ENCODE peak calls at places on chromosomes 6 and 20, in eight cellular contexts. W is T follicular helper cell; S is stromal cell of bone marrow; B is NCI-H1694; M is CD4-positive, alpha-beta memory T cell; I is glutamatergic neuron; U is central memory CD8-positive, alpha-beta T cell; K is AG04450. D is an unnamed sample.

GRCh38 chr6:4647414-4648365 is 128.5 kb upstream of the CDYL start:
- DNase-seq in W (no peak), S (peak), B (no peak), M (no peak), I (peak), U (no peak), K (peak), D (peak)

GRCh38 chr20:23668477-23668951 is 20.3 kb downstream of the CST4 start:
- DNase-seq in W (no peak), S (no peak), B (peak), M (peak), I (peak), U (no peak), K (no peak), D (peak)

GRCh38 chr20:13006825-13007224 is 1.9 kb upstream of the SPTLC3 start:
- DNase-seq in W (no peak), S (peak), B (no peak), M (no peak), I (no peak), U (no peak), K (peak), D (no peak)

GRCh38 chr6:169825558-169826225 is 74.3 kb downstream of the ERMARD start:
- DNase-seq in W (no peak), S (no peak), B (no peak), M (no peak), I (no peak), U (no peak), K (no peak), D (no peak)

GRCh38 chr20:34268851-34269668 is 27.8 kb downstream of the ASIP start:
- DNase-seq in W (no peak), S (no peak), B (no peak), M (peak), I (peak), U (no peak), K (no peak), D (no peak)

GRCh38 chr20:43316271-43316670 is 126.6 kb upstream of the PTPRT start:
- DNase-seq in W (no peak), S (no peak), B (no peak), M (no peak), I (no peak), U (no peak), K (no peak), D (no peak)

GRCh38 chr20:22353586-22353985 is 230.8 kb downstream of the FOXA2 start:
- DNase-seq in W (no peak), S (no peak), B (no peak), M (no peak), I (no peak), U (no peak), K (no peak), D (no peak)

GRCh38 chr6:100288311-100288710 is 176.4 kb downstream of the SIM1 start:
- DNase-seq in W (no peak), S (no peak), B (no peak), M (no peak), I (no peak), U (no peak), K (no peak), D (no peak)

GRCh38 chr6:15317934-15318902 is 72.3 kb downstream of the JARID2 start:
- DNase-seq in W (no peak), S (no peak), B (no peak), M (no peak), I (no peak), U (no peak), K (no peak), D (no peak)

GRCh38 chr6:5865492-5866031 is 141.2 kb downstream of the NRN1 start:
- DNase-seq in W (no peak), S (no peak), B (no peak), M (no peak), I (no peak), U (no peak), K (no peak), D (no peak)

GRCh38 chr6:158233214-158233795 is 65.2 kb downstream of the GTF2H5 start:
- DNase-seq in W (no peak), S (no peak), B (no peak), M (no peak), I (peak), U (no peak), K (no peak), D (peak)

GRCh38 chr6:161444464-161444863 is 170.6 kb upstream of the AGPAT4 start:
- DNase-seq in W (no peak), S (no peak), B (no peak), M (no peak), I (peak), U (no peak), K (no peak), D (no peak)

GRCh38 chr6:17237246-17237645 is 43.9 kb upstream of the RBM24 start:
- DNase-seq in W (no peak), S (no peak), B (no peak), M (no peak), I (no peak), U (no peak), K (no peak), D (no peak)

GRCh38 chr6:144302701-144303351 is 17.7 kb downstream of the UTRN start:
- DNase-seq in W (no peak), S (no peak), B (no peak), M (no peak), I (no peak), U (no peak), K (no peak), D (no peak)

GRCh38 chr6:93786474-93787330 is 367.3 kb upstream of the EPHA7 start:
- DNase-seq in W (no peak), S (no peak), B (no peak), M (no peak), I (peak), U (no peak), K (no peak), D (peak)

GRCh38 chr6:165987483-165988305 is 180.0 kb downstream of the TBXT start:
- DNase-seq in W (no peak), S (peak), B (no peak), M (no peak), I (peak), U (no peak), K (peak), D (no peak)

GRCh38 chr6:121310495-121310894 is 23.8 kb downstream of the TBC1D32 start:
- DNase-seq in W (no peak), S (no peak), B (no peak), M (no peak), I (no peak), U (no peak), K (no peak), D (no peak)

GRCh38 chr20:36629719-36630340 is 16.2 kb downstream of the SLA2 start:
- DNase-seq in W (no peak), S (no peak), B (no peak), M (peak), I (no peak), U (no peak), K (no peak), D (no peak)

GRCh38 chr6:30211899-30212298 is 1.3 kb downstream of the TRIM26 start:
- DNase-seq in W (no peak), S (no peak), B (no peak), M (no peak), I (no peak), U (no peak), K (no peak), D (no peak)

GRCh38 chr20:9342651-9343050 is 171.7 kb upstream of the LAMP5 start:
- DNase-seq in W (no peak), S (no peak), B (no peak), M (no peak), I (no peak), U (no peak), K (no peak), D (no peak)

GRCh38 chr6:28501259-28501658 is 14.3 kb downstream of the GPX6 start:
- DNase-seq in W (no peak), S (no peak), B (no peak), M (no peak), I (no peak), U (no peak), K (no peak), D (no peak)

GRCh38 chr6:159252955-159253508 is 83.8 kb downstream of the FNDC1 start:
- DNase-seq in W (no peak), S (peak), B (peak), M (peak), I (no peak), U (no peak), K (peak), D (peak)

GRCh38 chr6:3334579-3334978 is 75.8 kb downstream of the PSMG4 start:
- DNase-seq in W (no peak), S (no peak), B (no peak), M (no peak), I (no peak), U (no peak), K (no peak), D (no peak)

GRCh38 chr6:30836431-30836866 is 47.9 kb upstream of the DDR1 start:
- DNase-seq in W (no peak), S (peak), B (no peak), M (no peak), I (no peak), U (no peak), K (no peak), D (no peak)

GRCh38 chr6:151376440-151376839 is 14.9 kb downstream of the ZBTB2 start:
- DNase-seq in W (no peak), S (no peak), B (no peak), M (no peak), I (no peak), U (no peak), K (no peak), D (no peak)

GRCh38 chr6:1770435-1770843 is 160.7 kb downstream of the FOXC1 start:
- DNase-seq in W (no peak), S (no peak), B (no peak), M (no peak), I (no peak), U (peak), K (no peak), D (no peak)

GRCh38 chr6:119078449-119079287 is at the start of gene FAM184A:
- DNase-seq in W (peak), S (peak), B (no peak), M (peak), I (peak), U (peak), K (no peak), D (peak)

GRCh38 chr6:31820051-31820389 is 4.7 kb downstream of the HSPA1A start:
- DNase-seq in W (no peak), S (no peak), B (no peak), M (no peak), I (no peak), U (no peak), K (no peak), D (no peak)

GRCh38 chr6:45479834-45480696 is 102.3 kb upstream of the SUPT3H start:
- DNase-seq in W (no peak), S (peak), B (no peak), M (no peak), I (no peak), U (no peak), K (peak), D (peak)